ENCODE peak calls at places on chromosomes 6 and 20, in eight cellular contexts. One of them, this sample, is unnamed.

GRCh38 chr20:13243826-13244376 is 22.8 kb downstream of the ISM1 start:
- ATAC-seq in RWPE2: peak
- ATAC-seq in stimulated activated memory B cell treated with anti-CD40 and anti-IgM and Interleukin-4, amounts not matched to agents 10 μg/mL and 1 μg/mL and 100 μg/mL, for 72 hours: no peak
- ATAC-seq in Right ventricle myocardium superior: no peak
- ATAC-seq in upper lobe of right lung: no peak
- ATAC-seq in GM12878: no peak
- ATAC-seq in naive thymus-derived CD8-positive, alpha-beta T cell: no peak
- ATAC-seq in T-helper 17 cell: no peak
- ATAC-seq in this sample: no peak

GRCh38 chr20:57091748-57092111 is 174.7 kb downstream of the BMP7 start:
- ATAC-seq in RWPE2: peak
- ATAC-seq in stimulated activated memory B cell treated with anti-CD40 and anti-IgM and Interleukin-4, amounts not matched to agents 10 μg/mL and 1 μg/mL and 100 μg/mL, for 72 hours: no peak
- ATAC-seq in Right ventricle myocardium superior: peak
- ATAC-seq in upper lobe of right lung: no peak
- ATAC-seq in GM12878: peak
- ATAC-seq in naive thymus-derived CD8-positive, alpha-beta T cell: no peak
- ATAC-seq in T-helper 17 cell: no peak
- ATAC-seq in this sample: peak

GRCh38 chr6:12962995-12963394 is 246.4 kb downstream of the PHACTR1 start:
- ATAC-seq in RWPE2: no peak
- ATAC-seq in stimulated activated memory B cell treated with anti-CD40 and anti-IgM and Interleukin-4, amounts not matched to agents 10 μg/mL and 1 μg/mL and 100 μg/mL, for 72 hours: peak
- ATAC-seq in Right ventricle myocardium superior: no peak
- ATAC-seq in upper lobe of right lung: peak
- ATAC-seq in GM12878: peak
- ATAC-seq in naive thymus-derived CD8-positive, alpha-beta T cell: no peak
- ATAC-seq in T-helper 17 cell: no peak
- ATAC-seq in this sample: no peak

GRCh38 chr6:150149146-150149545 is 6.3 kb downstream of the PPP1R14C start:
- ATAC-seq in RWPE2: no peak
- ATAC-seq in stimulated activated memory B cell treated with anti-CD40 and anti-IgM and Interleukin-4, amounts not matched to agents 10 μg/mL and 1 μg/mL and 100 μg/mL, for 72 hours: no peak
- ATAC-seq in Right ventricle myocardium superior: no peak
- ATAC-seq in upper lobe of right lung: no peak
- ATAC-seq in GM12878: no peak
- ATAC-seq in naive thymus-derived CD8-positive, alpha-beta T cell: no peak
- ATAC-seq in T-helper 17 cell: no peak
- ATAC-seq in this sample: no peak

GRCh38 chr20:23585449-23585807 is 17.1 kb upstream of the CST9L start:
- ATAC-seq in RWPE2: no peak
- ATAC-seq in stimulated activated memory B cell treated with anti-CD40 and anti-IgM and Interleukin-4, amounts not matched to agents 10 μg/mL and 1 μg/mL and 100 μg/mL, for 72 hours: peak
- ATAC-seq in Right ventricle myocardium superior: no peak
- ATAC-seq in upper lobe of right lung: peak
- ATAC-seq in GM12878: no peak
- ATAC-seq in naive thymus-derived CD8-positive, alpha-beta T cell: no peak
- ATAC-seq in T-helper 17 cell: no peak
- ATAC-seq in this sample: no peak

GRCh38 chr6:144294016-144294415 is 8.9 kb downstream of the UTRN start:
- ATAC-seq in RWPE2: peak
- ATAC-seq in stimulated activated memory B cell treated with anti-CD40 and anti-IgM and Interleukin-4, amounts not matched to agents 10 μg/mL and 1 μg/mL and 100 μg/mL, for 72 hours: no peak
- ATAC-seq in Right ventricle myocardium superior: no peak
- ATAC-seq in upper lobe of right lung: no peak
- ATAC-seq in GM12878: no peak
- ATAC-seq in naive thymus-derived CD8-positive, alpha-beta T cell: no peak
- ATAC-seq in T-helper 17 cell: no peak
- ATAC-seq in this sample: no peak

GRCh38 chr6:160510976-160511617 is 153.0 kb downstream of the LPA start:
- ATAC-seq in RWPE2: no peak
- ATAC-seq in stimulated activated memory B cell treated with anti-CD40 and anti-IgM and Interleukin-4, amounts not matched to agents 10 μg/mL and 1 μg/mL and 100 μg/mL, for 72 hours: no peak
- ATAC-seq in Right ventricle myocardium superior: no peak
- ATAC-seq in upper lobe of right lung: no peak
- ATAC-seq in GM12878: no peak
- ATAC-seq in naive thymus-derived CD8-positive, alpha-beta T cell: no peak
- ATAC-seq in T-helper 17 cell: no peak
- ATAC-seq in this sample: no peak

GRCh38 chr20:33112547-33113386 is 33.3 kb downstream of the BPIFB4 start:
- ATAC-seq in RWPE2: peak
- ATAC-seq in stimulated activated memory B cell treated with anti-CD40 and anti-IgM and Interleukin-4, amounts not matched to agents 10 μg/mL and 1 μg/mL and 100 μg/mL, for 72 hours: no peak
- ATAC-seq in Right ventricle myocardium superior: no peak
- ATAC-seq in upper lobe of right lung: no peak
- ATAC-seq in GM12878: no peak
- ATAC-seq in naive thymus-derived CD8-positive, alpha-beta T cell: no peak
- ATAC-seq in T-helper 17 cell: no peak
- ATAC-seq in this sample: no peak